ENCODE peak calls at places on chromosomes 16 and 17, in four cellular contexts. C is neural progenitor cell, D is mesendoderm, A is astrocyte. H is an unnamed sample.

GRCh38 chr17:8965394-8966168 is at the start of gene PIK3R5:
- DNase-seq in C (peak; percentile 82), D (peak; percentile 87), A (no peak), H (peak; percentile 78)

GRCh38 chr16:81645925-81646324 is 133.2 kb upstream of the PLCG2 start:
- DNase-seq in D (no peak), A (no peak), C (no peak), H (no peak)

GRCh38 chr16:23482778-23483177 is 27.5 kb downstream of the GGA2 start:
- DNase-seq in D (no peak), C (no peak), A (no peak), H (no peak)

GRCh38 chr16:56795011-56795410 is 65.1 kb downstream of the NUP93 start:
- DNase-seq in C (no peak), A (peak; percentile 33), D (no peak), H (no peak)

GRCh38 chr17:31608659-31609254 is 217.3 kb downstream of the RAB11FIP4 start:
- DNase-seq in D (no peak), C (no peak), A (no peak), H (no peak)

GRCh38 chr17:17515921-17516295 is 19.7 kb upstream of the RASD1 start:
- DNase-seq in D (no peak), A (peak; percentile 79), C (no peak), H (no peak)

GRCh38 chr17:17741346-17742023 is 60.2 kb downstream of the RAI1 start:
- DNase-seq in D (peak; percentile 59), A (peak; percentile 39), C (peak; percentile 91), H (no peak)

GRCh38 chr17:10777890-10778289 is 26.0 kb downstream of the TMEM238L start:
- DNase-seq in C (no peak), A (no peak), D (no peak), H (no peak)

GRCh38 chr17:77449908-77450741 is 309.4 kb downstream of the SEC14L1 start:
- DNase-seq in A (peak; percentile 35), C (peak; percentile 89), D (peak; percentile 90), H (peak; percentile 60)

GRCh38 chr16:89791278-89791995 is 25.0 kb downstream of the FANCA start:
- DNase-seq in D (no peak), A (no peak), C (no peak), H (no peak)

GRCh38 chr17:59641799-59642484 is 22.2 kb downstream of the CLTC start:
- DNase-seq in C (no peak), D (peak; percentile 25), A (no peak), H (no peak)

GRCh38 chr17:19867654-19868395 is at the start of gene ULK2:
- DNase-seq in D (peak; percentile 83), A (peak; percentile 72), C (peak; percentile 89), H (no peak)

GRCh38 chr17:81418710-81419332 is 23.6 kb downstream of the BAHCC1 start:
- DNase-seq in D (no peak), A (no peak), C (no peak), H (no peak)

GRCh38 chr16:82738699-82739098 is 111.9 kb downstream of the CDH13 start:
- DNase-seq in A (no peak), C (no peak), D (peak; percentile 21), H (no peak)

GRCh38 chr17:38510424-38511125 is 82.3 kb downstream of the ARHGAP23 start:
- DNase-seq in A (peak; percentile 30), D (peak; percentile 83), C (peak; percentile 94), H (no peak)

GRCh38 chr17:65533855-65534457 is 27.5 kb downstream of the AXIN2 start:
- DNase-seq in A (no peak), D (no peak), C (no peak), H (no peak)

GRCh38 chr17:75876938-75877751 is 1.2 kb downstream of the TRIM47 start:
- DNase-seq in A (peak; percentile 90), D (peak; percentile 44), C (peak; percentile 40), H (no peak)
- H3K9ac ChIP-seq in A (peak overlapping the region; percentile 78), D (peak overlapping the region; percentile 58), C (no peak overlapping the region), H (no peak overlapping the region)

GRCh38 chr17:57466042-57466471 is 209.7 kb downstream of the MSI2 start:
- DNase-seq in A (no peak), D (peak; percentile 75), C (peak; percentile 78), H (no peak)
- H3K4me1 ChIP-seq in A (peaks cover 30% of the 10 kb centered on the region), D (peaks cover 7% of the 10 kb centered on the region), C (peaks cover 69% of the 10 kb centered on the region), H (peaks cover 99% of the 10 kb centered on the region)

GRCh38 chr16:4266372-4266771 is 6.5 kb downstream of the TFAP4 start:
- DNase-seq in A (no peak), D (peak; percentile 74), C (no peak), H (peak; percentile 18)
- H3K79me2 ChIP-seq in A (peaks cover 31% of the 10 kb centered on the region), D (peaks cover 70% of the 10 kb centered on the region), C (peaks cover 89% of the 10 kb centered on the region), H (peaks cover 90% of the 10 kb centered on the region)

GRCh38 chr17:73691321-73691766 is 47.1 kb upstream of the SDK2 start:
- DNase-seq in A (no peak), C (no peak), D (peak; percentile 27), H (no peak)
- H3K9ac ChIP-seq in A (no peak overlapping the region), C (no peak overlapping the region), D (no peak overlapping the region), H (no peak overlapping the region)